ENCODE peak calls at places on chromosomes 16 and 17, in five cellular contexts. N, K, M, E and T are unnamed samples. For H3K4me1 and H3K9me3, the result is how much of the 10 kb centered on the place peaks cover.

GRCh38 chr17:72614871-72615626 is 477.4 kb downstream of the SLC39A11 start:
- DNase-seq in K (no peak), M (peak), E (no peak), N (no peak), T (no peak)

GRCh38 chr17:22441776-22442175 is 749.5 kb downstream of the KCNJ18 start:
- DNase-seq in M (no peak), N (no peak), E (no peak), K (no peak), T (no peak)

GRCh38 chr16:89722392-89723278 is 1.3 kb downstream of the ZNF276 start:
- DNase-seq in N (peak), M (peak), K (peak), E (peak), T (peak)

GRCh38 chr17:76635039-76635438 is 8.5 kb downstream of the ST6GALNAC1 start:
- DNase-seq in E (no peak), M (no peak), N (no peak), K (no peak), T (no peak)

GRCh38 chr16:66741131-66741900 is 10.1 kb downstream of the DYNC1LI2 start:
- DNase-seq in K (no peak), E (no peak), N (peak), M (peak), T (no peak)

GRCh38 chr16:85029413-85029794 is 1.8 kb downstream of the KIAA0513 start:
- DNase-seq in E (peak), N (no peak), K (peak), M (peak), T (peak)

GRCh38 chr16:77689971-77690370 is 32.3 kb upstream of the NUDT7 start:
- DNase-seq in K (no peak), N (no peak), M (no peak), E (no peak), T (no peak)

GRCh38 chr17:83062818-83063671 is 16.4 kb upstream of the METRNL start:
- DNase-seq in K (no peak), N (no peak), M (no peak), E (no peak), T (no peak)

GRCh38 chr17:17032131-17032692 is 10.0 kb upstream of the MPRIP start:
- DNase-seq in N (no peak), E (no peak), K (no peak), M (peak), T (no peak)

GRCh38 chr16:82368041-82368440 is 198.0 kb upstream of the MPHOSPH6 start:
- DNase-seq in K (no peak), N (no peak), E (no peak), M (peak), T (no peak)

GRCh38 chr16:53580038-53580802 is 77.2 kb upstream of the AKTIP start:
- DNase-seq in K (no peak), N (no peak), E (no peak), M (no peak), T (no peak)

GRCh38 chr17:1304962-1305361 is 25.5 kb downstream of the TRARG1 start:
- DNase-seq in K (no peak), M (no peak), E (no peak), N (no peak), T (no peak)

GRCh38 chr16:72875291-72876036 is 172.5 kb downstream of the ZFHX3 start:
- DNase-seq in M (no peak), N (no peak), K (no peak), E (no peak), T (no peak)

GRCh38 chr16:2910441-2910840 is 1.3 kb upstream of the FLYWCH1 start:
- DNase-seq in K (no peak), N (no peak), M (peak), E (no peak), T (no peak)

GRCh38 chr17:39231587-39232551 is 6.1 kb upstream of the STAC2 start:
- DNase-seq in E (peak), M (peak), N (peak), K (peak), T (peak)

GRCh38 chr16:9297437-9298113 is 206.1 kb downstream of the HAPSTR1 start:
- DNase-seq in N (no peak), M (no peak), E (no peak), K (no peak), T (no peak)

GRCh38 chr17:47252209-47252608 is 1.4 kb upstream of the ITGB3 start:
- DNase-seq in M (no peak), N (no peak), E (no peak), K (no peak), T (no peak)

GRCh38 chr17:81330884-81331245 is 35.8 kb upstream of the SLC38A10 start:
- DNase-seq in E (no peak), N (no peak), M (no peak), K (no peak), T (no peak)
- H3K4me1 ChIP-seq in E (under half), N (under half), M (under half), K (under half), T (under half)

GRCh38 chr16:35750157-35750689 is 2290.8 kb downstream of the TP53TG3F start:
- DNase-seq in K (peak), N (no peak), E (no peak), M (no peak), T (no peak)
- H3K9me3 ChIP-seq in K (under half), N (under half), E (under half), M (under half), T (under half)

GRCh38 chr16:69563605-69564580 is 1.9 kb upstream of the NFAT5 start:
- DNase-seq in K (peak), N (peak), M (peak), E (peak), T (peak)
- H3K4me3 ChIP-seq in K (peak), N (no peak), M (no peak), E (peak), T (peak)

DNA sequence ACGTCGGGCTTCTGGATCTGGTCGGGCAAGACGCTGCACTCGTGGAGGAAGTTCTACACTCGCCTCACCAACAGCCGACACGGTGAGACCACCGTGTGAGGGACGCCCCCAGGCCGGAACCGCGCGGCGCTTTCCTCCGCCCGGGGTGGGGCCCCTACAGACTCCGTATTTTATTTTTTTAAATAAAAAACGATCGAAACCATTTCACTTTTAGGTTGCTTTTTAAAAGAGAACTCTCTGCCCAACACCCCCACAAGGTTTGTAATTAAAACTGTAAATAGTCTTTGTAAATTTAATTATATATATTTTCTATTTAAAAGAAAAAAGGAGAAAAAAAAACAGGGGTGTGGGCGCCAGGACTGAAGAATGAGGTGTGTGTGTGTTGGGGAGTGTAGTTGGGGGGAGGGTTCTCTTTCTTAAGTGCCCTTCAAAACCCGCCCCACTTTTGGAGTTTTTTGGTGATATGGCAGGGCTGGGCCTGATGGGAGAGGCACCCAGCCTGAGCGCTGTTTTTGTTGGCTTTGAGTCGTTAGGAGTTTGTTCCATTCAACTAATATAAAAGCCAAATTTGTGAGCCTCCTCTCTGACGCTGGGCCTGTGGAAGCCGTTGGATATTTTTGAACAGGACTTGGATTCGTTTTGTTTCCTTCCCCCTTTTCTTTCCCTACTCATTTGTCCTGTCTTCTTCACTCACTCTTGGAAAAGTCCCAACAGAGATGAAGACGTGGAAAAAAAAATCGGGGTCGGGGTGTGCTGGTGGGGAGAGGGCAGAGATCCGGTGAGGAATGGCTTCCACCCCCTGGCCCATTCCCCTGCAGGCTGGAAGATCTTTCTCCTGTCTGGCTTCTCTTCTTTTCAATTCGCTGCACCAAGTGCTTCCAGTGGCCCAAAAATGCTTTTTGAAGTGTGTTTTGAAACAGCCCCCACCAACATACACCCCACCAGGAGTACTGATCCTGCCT is 2.3 kb downstream of the FZD2 start:
- DNase-seq in K (no peak), N (no peak), E (no peak), M (no peak), T (no peak)
- H3K4me1 ChIP-seq in K (under half), N (under half), E (under half), M (under half), T (under half)